ENCODE peak calls at places on chromosomes 3 and 15, in ten cellular contexts. E is DND-41, F is sigmoid colon, G is stomach, Y is Panc1, A is osteocyte, R is cardiac fibroblast, B is transverse colon, T is fibroblast of villous mesenchyme, S is adrenal gland. Z is an unnamed sample.

GRCh38 chr3:127629462-127630403 is 748 bp downstream of the PODXL2 start:
- DNase-seq in Y (no peak), R (no peak), B (peak; percentile 49), A (no peak), T (no peak), G (no peak), E (no peak), S (peak; percentile 55), F (no peak), Z (peak; percentile 38)

GRCh38 chr3:120596116-120596852 is at the start of gene NDUFB4:
- DNase-seq in F (peak; percentile 99), Y (peak; percentile 92), R (peak; percentile 99), G (peak; percentile 97), E (peak; percentile 97), S (peak; percentile 99), B (peak; percentile 97), T (peak; percentile 98), A (peak; percentile 98), Z (peak; percentile 98)

GRCh38 chr3:58608648-58609047 is 31.5 kb upstream of the FAM107A start:
- DNase-seq in F (no peak), T (no peak), B (no peak), G (no peak), E (no peak), R (no peak), A (no peak), S (no peak), Y (no peak), Z (no peak)

GRCh38 chr3:13845806-13846205 is 34.1 kb downstream of the WNT7A start:
- DNase-seq in S (no peak), R (no peak), A (no peak), F (no peak), T (no peak), B (no peak), G (no peak), E (no peak), Y (no peak), Z (no peak)

GRCh38 chr3:187878776-187879524 is 133.7 kb upstream of the BCL6 start:
- DNase-seq in Y (no peak), G (no peak), R (peak; percentile 52), A (no peak), T (peak; percentile 75), S (no peak), E (no peak), F (no peak), B (no peak), Z (no peak)

GRCh38 chr15:71651750-71652186 is 158.6 kb upstream of the NR2E3 start:
- DNase-seq in S (peak; percentile 57), R (peak; percentile 92), F (no peak), G (peak; percentile 50), A (no peak), Y (peak; percentile 28), B (peak; percentile 14), E (no peak), T (peak; percentile 84), Z (peak; percentile 17)

GRCh38 chr3:155325263-155325835 is 31.9 kb upstream of the STRIT1 start:
- DNase-seq in G (no peak), F (no peak), R (peak; percentile 9), T (no peak), S (no peak), Y (no peak), B (no peak), E (no peak), A (no peak), Z (no peak)

GRCh38 chr3:114333923-114334240 is 40.1 kb downstream of the TIGIT start:
- DNase-seq in S (no peak), E (no peak), F (no peak), B (no peak), R (no peak), T (no peak), G (no peak), Y (no peak), A (no peak), Z (no peak)

GRCh38 chr3:184636774-184637316 is 75.0 kb downstream of the MAGEF1 start:
- DNase-seq in T (peak; percentile 83), A (peak; percentile 89), G (peak; percentile 30), S (no peak), Y (no peak), F (no peak), R (peak; percentile 42), B (no peak), E (no peak), Z (peak; percentile 74)

DNA sequence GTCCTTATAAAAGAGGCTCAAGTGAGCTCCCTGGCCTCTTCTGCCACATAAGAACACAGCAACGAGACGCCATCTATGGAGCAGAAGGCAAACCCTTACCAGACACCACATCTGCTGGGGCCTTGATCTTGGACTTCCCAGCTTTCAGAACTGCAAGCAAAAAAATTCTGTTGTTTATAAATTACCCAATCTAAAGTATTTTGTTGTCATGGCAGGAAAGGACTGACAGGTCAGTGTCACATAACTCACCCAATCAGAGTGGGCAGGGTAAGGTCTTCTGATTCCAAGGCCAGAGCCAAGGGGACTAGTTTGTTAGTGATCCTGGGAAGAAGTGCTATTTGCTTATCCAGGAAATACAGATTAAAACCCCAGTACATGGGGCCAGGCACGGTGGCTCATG is 98.9 kb downstream of the HMG20A start:
- DNase-seq in B (no peak), Y (no peak), E (no peak), G (no peak), A (no peak), S (no peak), F (peak; percentile 18), R (no peak), T (peak; percentile 69), Z (no peak)
- TF ChIP-seq CTCF in B (no peak), Y (no peak), E (no peak), G (no peak), A (no peak), S (no peak), F (no peak), R (no peak), T (no peak), Z (no peak)

DNA sequence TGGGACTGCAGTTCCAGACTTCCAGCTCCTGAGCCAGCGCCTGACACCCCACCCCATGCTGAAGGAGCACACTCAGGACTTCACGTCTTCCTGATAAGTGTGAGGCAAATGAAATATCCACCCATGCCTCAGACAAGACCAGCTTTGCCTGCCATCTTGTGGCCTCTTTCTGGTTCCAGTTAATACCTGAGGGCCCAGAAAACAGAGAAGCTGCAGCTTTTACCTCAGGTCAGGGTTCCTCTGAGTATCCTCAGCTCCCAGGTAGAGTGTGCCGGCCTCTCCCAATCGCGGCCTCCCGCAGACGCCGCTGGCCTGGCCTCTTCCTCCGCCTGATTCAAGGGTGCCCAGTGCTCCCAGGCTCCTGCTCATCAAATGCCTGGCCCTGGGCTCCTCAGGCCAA is 5.1 kb upstream of the KLHL6 start:
- DNase-seq in R (peak; percentile 23), B (no peak), F (no peak), T (no peak), E (no peak), S (no peak), A (no peak), Y (no peak), G (no peak), Z (peak; percentile 46)
- TF ChIP-seq CTCF in R (no peak), B (no peak), F (no peak), T (peak; percentile 14), E (peak; percentile 16), S (no peak), A (no peak), Y (no peak), G (peak; percentile 12), Z (peak; percentile 22)

GRCh38 chr15:51621917-51622268 is 678 bp downstream of the DMXL2 start:
- DNase-seq in S (peak; percentile 68), R (peak; percentile 74), A (peak; percentile 87), B (peak; percentile 49), T (peak; percentile 64), G (peak; percentile 42), Y (no peak), F (peak; percentile 74), E (peak; percentile 53), Z (peak; percentile 35)
- TF ChIP-seq CTCF in S (peak; percentile 35), R (peak; percentile 26), A (peak; percentile 32), B (no peak), T (peak; percentile 31), G (peak; percentile 7), Y (peak; percentile 32), F (no peak), E (peak; percentile 35), Z (no peak)

DNA sequence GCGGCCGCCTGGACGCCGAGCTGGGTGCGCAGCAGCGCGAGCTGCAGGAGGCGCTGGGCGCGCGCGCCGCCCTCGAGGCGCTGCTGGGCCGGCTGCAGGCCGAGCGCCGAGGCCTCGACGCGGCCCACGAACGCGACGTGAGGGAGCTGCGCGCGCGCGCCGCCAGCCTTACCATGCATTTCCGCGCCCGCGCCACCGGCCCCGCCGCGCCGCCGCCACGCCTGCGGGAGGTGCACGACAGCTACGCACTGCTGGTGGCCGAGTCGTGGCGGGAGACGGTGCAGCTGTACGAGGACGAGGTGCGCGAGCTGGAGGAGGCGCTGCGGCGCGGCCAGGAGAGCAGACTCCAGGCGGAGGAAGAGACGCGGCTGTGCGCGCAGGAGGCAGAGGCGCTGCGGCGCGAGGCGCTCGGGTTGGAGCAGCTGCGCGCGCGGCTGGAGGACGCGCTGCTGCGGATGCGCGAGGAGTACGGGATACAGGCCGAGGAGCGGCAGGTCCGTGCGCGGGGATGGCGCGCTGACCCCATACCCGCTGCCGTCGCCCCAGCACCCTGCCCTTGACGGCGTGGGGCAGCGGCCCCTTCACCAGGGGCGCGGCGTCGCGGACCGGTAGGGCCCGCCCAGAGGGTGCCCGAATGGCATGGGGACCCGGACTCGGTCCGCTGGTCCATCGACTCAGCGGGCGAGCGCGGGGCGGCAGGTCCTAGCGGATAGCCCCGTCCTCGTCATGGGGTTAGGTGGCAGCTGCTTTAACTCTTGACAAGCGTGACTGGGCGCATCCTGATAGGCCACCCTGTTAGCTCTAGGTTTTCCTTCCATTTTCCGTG is 849 bp downstream of the SYNM start:
- DNase-seq in E (no peak), F (peak; percentile 79), R (peak; percentile 62), T (peak; percentile 69), A (no peak), B (peak; percentile 37), G (peak; percentile 33), Y (no peak), S (peak; percentile 78), Z (peak; percentile 48)
- TF ChIP-seq CTCF in E (no peak), F (no peak), R (no peak), T (no peak), A (no peak), B (no peak), G (no peak), Y (no peak), S (no peak), Z (no peak)